ENCODE peak calls at places on chromosomes 16 and 17, in four cellular contexts. R, K, G and F are unnamed samples.

GRCh38 chr17:80559688-80560290 is 15.2 kb downstream of the RPTOR start:
- DNase-seq in K (no peak), G (no peak), R (no peak), F (no peak)

GRCh38 chr16:8919934-8920465 is 37.8 kb downstream of the LITAFD start:
- DNase-seq in R (no peak), K (no peak), G (no peak), F (no peak)

GRCh38 chr16:28473714-28474265 is 1.7 kb upstream of the NPIPB7 start:
- DNase-seq in K (no peak), G (no peak), R (no peak), F (no peak)

GRCh38 chr17:4901108-4901647 is 1.7 kb downstream of the CHRNE start:
- DNase-seq in K (no peak), G (no peak), R (no peak), F (no peak)

GRCh38 chr16:2019919-2020831 is 590 bp downstream of the NPW start:
- DNase-seq in K (no peak), G (no peak), R (no peak), F (no peak)

GRCh38 chr16:49754495-49755290 is 101.2 kb downstream of the ZNF423 start:
- DNase-seq in K (no peak), G (peak), R (no peak), F (peak)

GRCh38 chr16:1975432-1976215 is 3.8 kb downstream of the TBL3 start:
- DNase-seq in R (no peak), G (no peak), K (peak), F (no peak)

GRCh38 chr16:58948244-58948643 is 214.1 kb upstream of the GOT2 start:
- DNase-seq in G (no peak), K (no peak), R (no peak), F (no peak)

GRCh38 chr17:82361885-82362633 is 3.0 kb downstream of the TEX19 start:
- DNase-seq in G (peak), R (no peak), K (peak), F (no peak)

GRCh38 chr17:4206945-4207344 is 56.8 kb downstream of the ANKFY1 start:
- DNase-seq in K (no peak), G (no peak), R (no peak), F (no peak)

GRCh38 chr16:14205666-14206065 is 134.5 kb downstream of the MRTFB start:
- DNase-seq in G (no peak), R (no peak), K (no peak), F (no peak)

GRCh38 chr16:85514601-85515318 is 98.4 kb upstream of the GSE1 start:
- DNase-seq in K (peak), G (peak), R (peak), F (peak)

GRCh38 chr17:74373838-74374606 is 6.7 kb downstream of the GPR142 start:
- DNase-seq in G (no peak), R (no peak), K (no peak), F (no peak)

GRCh38 chr17:55421179-55421934 is at the start of gene MMD:
- DNase-seq in R (no peak), G (peak), K (no peak), F (no peak)

GRCh38 chr16:55057866-55058265 is 127.2 kb downstream of the IRX5 start:
- DNase-seq in K (no peak), R (no peak), G (no peak), F (no peak)

GRCh38 chr16:12341966-12342365 is 365.4 kb downstream of the SNX29 start:
- DNase-seq in G (no peak), R (no peak), K (no peak), F (no peak)

GRCh38 chr17:29150191-29150590 is 30.0 kb downstream of the MYO18A start:
- DNase-seq in R (no peak), G (no peak), K (no peak), F (no peak)

GRCh38 chr16:749010-749409 is 8.2 kb upstream of the CIAO3 start:
- DNase-seq in K (no peak), R (no peak), G (no peak), F (no peak)

GRCh38 chr17:7582401-7583252 is 1.0 kb upstream of the MPDU1 start:
- DNase-seq in G (no peak), K (peak), R (no peak), F (no peak)

GRCh38 chr17:29568331-29569244 is at the start of gene TP53I13:
- DNase-seq in K (peak), R (no peak), G (peak), F (peak)

GRCh38 chr17:4043862-4044261 is 79.6 kb upstream of the ATP2A3 start:
- DNase-seq in K (no peak), R (no peak), G (no peak), F (no peak)

GRCh38 chr16:58670177-58670576 is 14.4 kb downstream of the SLC38A7 start:
- DNase-seq in R (no peak), K (no peak), G (no peak), F (no peak)

GRCh38 chr16:84228321-84228838 is 11.4 kb downstream of the KCNG4 start:
- DNase-seq in G (peak), K (peak), R (peak), F (peak)

GRCh38 chr16:50259334-50260205 is 6.8 kb upstream of the ADCY7 start:
- DNase-seq in K (peak), R (no peak), G (peak), F (peak)

GRCh38 chr17:76005263-76006149 is 4.9 kb downstream of the CDK3 start:
- DNase-seq in G (peak), K (peak), R (peak), F (peak)

GRCh38 chr16:31335431-31335830 is 19.5 kb upstream of the ITGAX start:
- DNase-seq in R (no peak), K (no peak), G (peak), F (peak)

GRCh38 chr17:73580311-73580710 is 63.9 kb downstream of the SDK2 start:
- DNase-seq in R (no peak), G (no peak), K (no peak), F (no peak)

GRCh38 chr17:34579017-34579946 is at the start of gene TMEM132E:
- DNase-seq in R (peak), K (peak), G (no peak), F (peak)

GRCh38 chr16:82061861-82062525 is 26.9 kb downstream of the HSD17B2 start:
- DNase-seq in G (no peak), R (no peak), K (no peak), F (no peak)

GRCh38 chr17:57948555-57949420 is 6.4 kb downstream of the CUEDC1 start:
- DNase-seq in G (peak), R (no peak), K (no peak), F (no peak)

GRCh38 chr16:65532218-65532617 is 410.4 kb upstream of the CDH11 start:
- DNase-seq in G (no peak), K (no peak), R (no peak), F (no peak)

GRCh38 chr16:51875834-51876725 is 670.9 kb downstream of the TOX3 start:
- DNase-seq in R (no peak), G (peak), K (no peak), F (no peak)

GRCh38 chr16:27463741-27464662 is 62.0 kb downstream of the IL21R start:
- DNase-seq in K (no peak), G (no peak), R (no peak), F (no peak)

GRCh38 chr17:33438578-33438977 is 145.5 kb upstream of the ASIC2 start:
- DNase-seq in R (no peak), K (no peak), G (no peak), F (no peak)

GRCh38 chr17:50154604-50155003 is 4.1 kb upstream of the PPP1R9B start:
- DNase-seq in R (no peak), K (no peak), G (no peak), F (no peak)
- H3K27ac ChIP-seq in R (peak), K (peak), G (no peak), F (peak)

GRCh38 chr17:18129041-18129502 is 20.5 kb downstream of the MYO15A start:
- DNase-seq in R (no peak), K (no peak), G (no peak), F (no peak)
- H3K27ac ChIP-seq in R (no peak), K (no peak), G (no peak), F (no peak)

GRCh38 chr16:10589106-10589505 is 8.7 kb upstream of the EMP2 start:
- DNase-seq in G (no peak), K (no peak), R (no peak), F (no peak)
- H3K27ac ChIP-seq in G (no peak), K (no peak), R (no peak), F (no peak)

DNA sequence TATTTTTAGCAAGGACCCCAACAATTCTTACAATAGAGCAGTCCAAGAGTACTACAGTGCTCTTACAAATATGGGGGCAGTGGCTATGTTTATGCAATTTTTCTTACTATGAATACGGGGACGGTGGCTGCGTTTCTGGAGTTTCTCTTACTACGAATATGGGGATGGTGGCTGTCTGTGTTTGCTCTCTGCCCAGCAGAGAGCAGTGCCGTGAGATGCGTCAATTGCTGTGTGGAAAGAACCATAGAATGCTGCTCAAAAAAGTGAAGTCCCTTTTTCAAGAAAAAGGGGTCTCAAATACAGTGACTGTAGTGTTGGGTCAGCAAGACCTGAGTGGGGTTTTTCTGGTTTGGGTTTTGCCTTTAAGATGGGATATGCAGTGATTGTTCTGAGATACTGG is 53.9 kb downstream of the KNOP1 start:
- DNase-seq in K (no peak), R (no peak), G (no peak), F (no peak)
- H3K27ac ChIP-seq in K (no peak), R (no peak), G (no peak), F (no peak)

DNA sequence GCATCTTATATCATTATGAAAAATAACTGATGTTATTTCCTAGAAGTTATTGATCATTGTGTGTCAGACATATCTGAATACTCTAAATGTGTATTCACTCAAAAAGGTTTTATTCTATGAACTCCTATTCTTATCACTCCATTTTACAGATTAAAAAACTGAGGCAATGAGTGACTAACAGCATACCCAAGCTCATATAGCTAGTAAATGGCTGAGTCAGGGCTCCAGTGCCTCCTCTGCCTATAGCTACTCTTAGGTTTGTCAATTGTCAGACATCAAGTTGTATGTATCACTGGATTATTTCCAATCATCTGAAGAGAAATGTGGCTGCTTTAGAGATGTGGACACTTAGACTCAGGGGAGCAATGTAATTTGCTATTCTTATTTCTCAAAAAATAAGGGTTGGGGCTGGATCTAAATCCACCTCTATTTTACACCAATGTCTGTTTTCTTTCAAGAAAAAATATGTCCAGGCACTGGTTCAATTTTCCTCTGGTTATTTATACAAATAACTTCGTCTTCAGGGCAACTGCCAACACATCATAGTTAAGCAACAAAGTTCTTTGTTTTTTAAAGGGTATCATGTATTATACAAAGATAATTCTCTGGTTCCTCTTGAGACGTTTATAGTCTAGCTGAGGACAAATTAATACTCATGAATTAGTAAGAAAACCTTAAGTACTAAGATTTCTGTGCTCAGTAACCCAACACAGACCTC is 328.9 kb upstream of the MAF start:
- DNase-seq in R (no peak), G (no peak), K (no peak), F (no peak)
- H3K27ac ChIP-seq in R (no peak), G (no peak), K (no peak), F (no peak)

GRCh38 chr17:43946766-43947165 is 4.5 kb upstream of the PPY start:
- DNase-seq in R (no peak), K (no peak), G (no peak), F (no peak)
- H3K27ac ChIP-seq in R (no peak), K (no peak), G (no peak), F (no peak)

GRCh38 chr17:8746501-8747236 is 2.0 kb upstream of the CCDC42 start:
- DNase-seq in K (no peak), R (no peak), G (no peak), F (no peak)

GRCh38 chr17:8742828-8743227 is 1.8 kb downstream of the CCDC42 start:
- DNase-seq in K (no peak), G (no peak), R (no peak), F (no peak)

GRCh38 chr17:8744086-8744781 is 402 bp downstream of the CCDC42 start:
- DNase-seq in R (no peak), K (no peak), G (no peak), F (no peak)

GRCh38 chr17:8747731-8748130 is 3.1 kb upstream of the CCDC42 start:
- DNase-seq in G (no peak), K (no peak), R (no peak), F (no peak)

DNA sequence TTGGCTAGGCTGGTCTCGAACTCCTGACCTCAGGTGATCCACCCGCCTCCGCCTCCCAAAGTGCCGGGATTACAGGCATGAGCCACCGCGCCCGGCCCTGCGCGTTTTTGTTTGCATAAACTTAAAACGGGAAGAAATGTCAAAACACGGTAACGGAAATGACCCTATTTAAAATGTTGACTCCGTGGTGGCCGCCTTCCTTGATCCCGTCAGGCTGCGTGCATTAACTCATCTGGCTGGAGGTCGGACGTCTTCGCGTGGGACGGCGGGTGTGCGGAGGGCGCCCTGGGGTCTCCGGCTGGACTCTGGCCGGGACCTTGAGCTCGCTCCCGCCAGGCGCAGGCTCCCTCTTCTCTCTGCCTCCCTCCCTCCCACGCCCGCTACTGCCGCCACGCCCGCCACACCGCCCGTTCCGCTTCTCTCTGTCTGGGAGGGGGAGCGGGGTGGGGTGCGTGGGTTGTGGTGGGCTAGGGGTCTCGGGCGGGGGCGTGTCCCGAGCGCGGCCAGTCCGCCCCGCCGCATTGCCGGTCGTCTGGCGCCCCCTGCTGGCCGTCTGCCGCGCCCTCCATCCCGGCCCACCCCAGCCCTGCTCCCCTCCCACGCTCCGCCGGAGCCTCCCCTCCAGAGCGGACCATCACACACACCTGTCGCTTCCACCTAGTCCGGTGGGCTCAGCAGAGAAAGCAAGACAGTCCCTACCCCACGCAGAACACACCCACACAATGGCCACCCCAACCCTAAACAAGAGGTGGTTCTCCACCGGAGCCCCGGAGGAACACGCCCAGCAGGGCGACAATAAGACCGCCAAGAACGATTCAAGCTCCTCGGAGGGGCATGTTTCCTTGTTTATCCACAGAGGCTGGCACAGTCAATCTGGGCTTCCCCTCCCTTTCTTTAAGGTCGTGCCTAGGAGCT is 1.2 kb upstream of the CCDC42 start:
- DNase-seq in G (peak), R (peak), K (peak), F (peak)
- H3K27ac ChIP-seq in G (peak), R (peak), K (no peak), F (peak)

DNA sequence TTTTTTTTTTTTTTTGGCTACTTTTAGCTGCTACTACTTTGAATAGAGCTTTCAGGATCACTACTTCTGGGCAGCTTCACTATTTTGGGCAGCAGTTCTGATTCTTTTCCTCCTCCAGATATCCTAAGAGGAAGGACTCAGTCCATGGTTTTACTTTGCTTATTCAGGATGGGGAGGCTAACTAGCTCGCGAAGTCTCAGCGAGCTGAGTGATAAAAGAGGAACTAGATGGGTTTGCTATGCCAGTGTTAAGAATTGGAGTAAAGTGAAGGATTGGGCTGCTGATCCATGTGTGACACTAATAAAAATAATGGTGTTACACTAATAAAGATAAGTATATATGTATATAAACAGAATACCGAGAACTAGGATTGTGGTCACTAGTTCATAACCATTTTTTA is 5.0 kb downstream of the IST1 start:
- DNase-seq in R (no peak), K (no peak), G (no peak), F (no peak)
- H3K27ac ChIP-seq in R (peak), K (no peak), G (no peak), F (peak)

DNA sequence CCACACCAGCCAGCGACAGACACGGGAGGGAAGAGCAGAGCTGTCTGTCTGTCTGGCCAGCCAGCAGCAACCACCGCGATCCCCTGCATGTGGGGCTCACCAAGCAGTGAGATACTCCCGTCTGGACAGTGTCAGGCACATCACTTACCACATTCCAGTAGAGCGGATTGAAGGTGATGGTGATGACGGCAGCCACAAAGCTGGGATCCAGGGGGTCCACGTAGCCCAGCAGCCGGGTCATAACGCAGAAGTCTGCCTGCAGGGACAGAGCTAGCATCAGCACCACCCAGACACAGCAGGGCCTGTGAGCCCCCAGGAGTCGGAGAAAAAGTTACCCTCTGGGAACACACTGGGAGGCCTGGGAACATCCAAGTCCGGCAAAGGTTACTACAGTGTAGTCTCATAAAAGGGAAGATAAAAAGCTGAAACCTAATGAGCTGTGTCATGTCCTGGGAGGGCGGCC is 14.7 kb downstream of the PEMT start:
- DNase-seq in K (no peak), R (no peak), G (no peak), F (no peak)
- H3K27ac ChIP-seq in K (no peak), R (no peak), G (no peak), F (peak)